ENCODE peak calls at places on chromosome 11, in nine cellular contexts. L, Q, B, M, V, A, D, Z and X are unnamed samples.

GRCh38 chr11:120565436-120566155 is 54.0 kb downstream of the GRIK4 start:
- DNase-seq in V (no peak), Z (no peak), M (no peak), Q (no peak), L (no peak), D (no peak), B (no peak), A (no peak), X (no peak)

GRCh38 chr11:15769203-15769602 is 587.1 kb downstream of the SOX6 start:
- DNase-seq in D (no peak), B (no peak), Z (no peak), L (no peak), V (no peak), M (no peak), Q (no peak), A (peak), X (no peak)

GRCh38 chr11:77212314-77213007 is 84.4 kb downstream of the MYO7A start:
- DNase-seq in M (no peak), A (no peak), Z (no peak), Q (no peak), D (no peak), L (no peak), V (no peak), B (no peak), X (no peak)

GRCh38 chr11:62575837-62576236 is 2.1 kb upstream of the EEF1G start:
- DNase-seq in V (no peak), D (peak), Z (no peak), L (no peak), Q (no peak), M (no peak), A (no peak), B (no peak), X (no peak)

GRCh38 chr11:61955031-61955415 is 4.9 kb downstream of the BEST1 start:
- DNase-seq in Q (no peak), M (peak), L (peak), B (peak), Z (peak), A (peak), V (no peak), D (peak), X (no peak)

GRCh38 chr11:58958500-58958899 is 19.2 kb downstream of the GLYATL1 start:
- DNase-seq in A (no peak), L (no peak), D (no peak), M (peak), B (peak), Z (no peak), V (peak), Q (no peak), X (no peak)

GRCh38 chr11:111910637-111911562 is 670 bp downstream of the CRYAB start:
- DNase-seq in M (no peak), Z (no peak), A (peak), V (no peak), D (no peak), L (no peak), B (no peak), Q (no peak), X (no peak)

GRCh38 chr11:70060611-70061293 is 17.4 kb upstream of the ANO1 start:
- DNase-seq in Z (no peak), D (no peak), L (no peak), Q (no peak), A (no peak), M (no peak), V (no peak), B (no peak), X (no peak)

GRCh38 chr11:42521994-42522393 is 789.8 kb upstream of the API5 start:
- DNase-seq in D (no peak), L (no peak), Q (no peak), Z (no peak), M (no peak), A (no peak), V (no peak), B (peak), X (no peak)

GRCh38 chr11:21888814-21889213 is 304.1 kb upstream of the ANO5 start:
- DNase-seq in L (no peak), D (no peak), A (no peak), V (no peak), B (peak), M (no peak), Q (no peak), Z (no peak), X (no peak)

GRCh38 chr11:24496728-24497396 is at the start of gene LUZP2:
- DNase-seq in Q (no peak), M (no peak), A (peak), L (no peak), V (no peak), Z (peak), B (no peak), D (peak), X (no peak)

GRCh38 chr11:99739464-99740089 is 718.8 kb downstream of the CNTN5 start:
- DNase-seq in B (peak), D (no peak), M (no peak), Q (no peak), L (no peak), A (no peak), Z (no peak), V (peak), X (no peak)

GRCh38 chr11:67558084-67558772 is 25.4 kb upstream of the GSTP1 start:
- DNase-seq in A (peak), B (no peak), Q (no peak), D (peak), V (peak), M (no peak), L (no peak), Z (no peak), X (peak)

GRCh38 chr11:35367491-35367890 is 51.9 kb downstream of the SLC1A2 start:
- DNase-seq in D (no peak), Z (peak), A (no peak), M (no peak), Q (no peak), L (no peak), B (peak), V (no peak), X (no peak)

GRCh38 chr11:110077866-110078325 is 15.3 kb upstream of the ZC3H12C start:
- DNase-seq in L (no peak), V (peak), M (no peak), A (no peak), D (no peak), Q (no peak), B (peak), Z (peak), X (peak)

GRCh38 chr11:76030973-76031590 is 175.2 kb downstream of the WNT11 start:
- DNase-seq in A (no peak), V (no peak), M (no peak), Z (peak), B (peak), D (no peak), L (no peak), Q (no peak), X (no peak)

GRCh38 chr11:42161886-42162285 is 702.4 kb upstream of the LRRC4C start:
- DNase-seq in D (no peak), A (no peak), Q (peak), V (no peak), L (no peak), M (no peak), Z (no peak), B (peak), X (no peak)

GRCh38 chr11:69491071-69492031 is 9.9 kb downstream of the LINC01488 start:
- DNase-seq in A (no peak), M (no peak), L (peak), Q (no peak), V (no peak), D (peak), B (no peak), Z (no peak), X (no peak)

GRCh38 chr11:16184588-16184987 is 171.8 kb downstream of the SOX6 start:
- DNase-seq in Q (peak), Z (peak), B (peak), A (no peak), D (no peak), L (no peak), V (no peak), M (no peak), X (no peak)

GRCh38 chr11:12029738-12030363 is 21.4 kb upstream of the DKK3 start:
- DNase-seq in Z (peak), V (no peak), B (peak), L (no peak), Q (no peak), M (no peak), A (no peak), D (no peak), X (no peak)

GRCh38 chr11:68447015-68447801 is 13.3 kb upstream of the PPP6R3 start:
- DNase-seq in D (peak), Q (no peak), M (no peak), V (peak), Z (peak), L (peak), B (peak), A (peak), X (no peak)

GRCh38 chr11:4038973-4039372 is 55.6 kb upstream of the RRM1 start:
- DNase-seq in M (no peak), Q (no peak), B (peak), A (no peak), Z (peak), D (no peak), L (no peak), V (no peak), X (no peak)

GRCh38 chr11:75429902-75430691 is 2.9 kb downstream of the KLHL35 start:
- DNase-seq in A (peak), V (peak), M (peak), Z (peak), D (peak), L (no peak), B (peak), Q (no peak), X (no peak)

GRCh38 chr11:1829039-1829820 is 5.6 kb upstream of the SYT8 start:
- DNase-seq in Q (peak), A (no peak), D (peak), B (no peak), Z (peak), M (no peak), V (no peak), L (peak), X (no peak)

GRCh38 chr11:2564588-2565440 is 120.0 kb downstream of the KCNQ1 start:
- DNase-seq in V (no peak), M (no peak), B (no peak), L (no peak), Z (no peak), Q (no peak), D (no peak), A (peak), X (no peak)

GRCh38 chr11:27193434-27194225 is 153.0 kb downstream of the BBOX1 start:
- DNase-seq in D (no peak), L (no peak), V (no peak), A (no peak), M (no peak), B (no peak), Z (no peak), Q (no peak), X (no peak)

GRCh38 chr11:42025404-42025803 is 566.0 kb upstream of the LRRC4C start:
- DNase-seq in A (no peak), Q (no peak), B (no peak), D (no peak), L (no peak), V (no peak), M (no peak), Z (no peak), X (no peak)

GRCh38 chr11:73225851-73226250 is 7.8 kb downstream of the P2RY2 start:
- DNase-seq in B (no peak), Z (no peak), L (no peak), Q (no peak), V (no peak), M (no peak), A (no peak), D (peak), X (no peak)

GRCh38 chr11:44018127-44018521 is 29.7 kb upstream of the ACCSL start:
- DNase-seq in B (no peak), Z (no peak), M (no peak), D (no peak), Q (no peak), V (no peak), L (no peak), A (no peak), X (no peak)

DNA sequence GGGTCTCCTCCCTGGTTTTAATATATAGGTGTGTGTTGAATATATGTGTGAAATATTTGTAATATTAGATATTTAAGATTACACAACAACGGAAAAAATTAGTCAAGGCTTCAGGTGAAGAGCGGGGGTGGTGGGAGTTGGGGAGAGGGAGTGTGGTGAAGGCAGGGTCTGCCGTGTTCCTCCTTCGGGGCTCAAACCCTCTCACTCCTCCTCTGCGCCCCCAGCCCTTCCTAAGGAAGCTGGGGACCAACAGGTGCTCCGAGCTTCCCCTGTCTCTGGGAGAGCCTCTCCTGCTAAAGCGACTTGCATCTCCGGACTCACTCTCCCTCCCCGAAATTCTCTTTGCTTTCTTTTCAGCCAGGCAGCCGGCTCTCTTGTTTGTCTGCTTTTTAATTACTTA is 950 bp upstream of the CADM1 start:
- DNase-seq in M (no peak), Q (no peak), D (peak), A (peak), L (no peak), Z (no peak), B (no peak), V (no peak), X (no peak)
- H3K4me3 ChIP-seq in M (no peak), Q (peak), D (peak), A (peak), L (peak), Z (peak), B (no peak), V (no peak), X (peak)

DNA sequence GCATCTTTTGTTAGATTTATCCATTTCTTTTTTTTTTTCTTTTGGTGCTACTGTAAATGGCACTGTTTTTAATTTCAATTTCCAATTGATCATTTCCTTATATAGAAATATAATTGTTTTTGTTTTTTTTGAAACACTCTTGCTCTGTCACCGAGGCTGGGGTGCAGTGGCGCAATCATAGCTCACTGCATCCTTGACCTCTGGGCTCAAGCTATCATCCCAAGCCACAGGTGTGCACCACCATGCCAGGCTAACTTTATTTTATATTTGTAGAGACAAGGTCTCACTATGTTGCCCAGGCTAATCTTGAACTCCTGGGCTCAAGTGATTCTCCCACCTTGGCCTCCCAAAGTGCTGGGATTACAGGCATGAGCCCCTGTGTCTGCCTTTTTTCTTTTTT is 16.4 kb downstream of the FRMD8 start:
- DNase-seq in A (no peak), B (no peak), D (no peak), L (no peak), M (no peak), Q (no peak), Z (no peak), V (no peak), X (no peak)
- TF ChIP-seq CTCF in A (no peak), B (no peak), D (no peak), L (no peak), M (no peak), Q (no peak), Z (no peak), V (no peak), X (no peak)

DNA sequence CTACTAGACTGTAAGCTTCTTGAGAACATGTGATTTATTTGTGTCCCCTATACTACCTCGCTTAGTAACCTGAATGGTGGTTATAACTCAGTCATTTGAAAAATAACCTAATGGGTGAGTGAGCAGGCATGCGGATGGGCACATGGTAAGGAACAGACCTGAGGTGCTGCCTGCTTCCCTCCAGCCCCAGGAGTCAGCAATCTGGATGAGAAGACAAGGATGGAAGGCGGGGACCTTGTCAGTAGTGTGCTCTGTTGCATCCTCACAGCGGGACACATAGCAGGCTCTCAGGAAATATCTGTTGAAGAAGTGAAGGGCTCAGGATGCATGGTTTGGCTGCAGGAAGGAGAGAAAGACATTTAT is 108.6 kb downstream of the ZBTB16 start:
- DNase-seq in L (no peak), A (peak), V (no peak), B (no peak), Z (no peak), Q (no peak), D (no peak), M (no peak), X (no peak)
- H3K4me3 ChIP-seq in L (no peak), A (no peak), V (no peak), B (no peak), Z (no peak), Q (no peak), D (no peak), M (no peak), X (no peak)

GRCh38 chr11:7548659-7549283 is 35.0 kb downstream of the PPFIBP2 start:
- DNase-seq in M (no peak), D (no peak), A (peak), V (peak), L (peak), B (no peak), Q (no peak), Z (no peak), X (no peak)
- TF ChIP-seq CTCF in M (peak), D (peak), A (peak), V (peak), L (peak), B (no peak), Q (no peak), Z (no peak), X (peak)

GRCh38 chr11:132206993-132207392 is 836.6 kb downstream of the NTM start:
- DNase-seq in A (no peak), Q (no peak), V (no peak), Z (no peak), B (no peak), L (no peak), D (no peak), M (no peak), X (no peak)
- H3K4me3 ChIP-seq in A (no peak), Q (no peak), V (no peak), Z (no peak), B (no peak), L (no peak), D (no peak), M (no peak), X (no peak)

GRCh38 chr11:64356498-64357411 is 2.2 kb upstream of the RPS6KA4 start:
- DNase-seq in D (peak), Q (no peak), B (peak), L (no peak), M (no peak), Z (no peak), V (peak), A (no peak), X (no peak)
- TF ChIP-seq CTCF in D (no peak), Q (peak), B (peak), L (peak), M (peak), Z (peak), V (peak), A (peak), X (peak)

DNA sequence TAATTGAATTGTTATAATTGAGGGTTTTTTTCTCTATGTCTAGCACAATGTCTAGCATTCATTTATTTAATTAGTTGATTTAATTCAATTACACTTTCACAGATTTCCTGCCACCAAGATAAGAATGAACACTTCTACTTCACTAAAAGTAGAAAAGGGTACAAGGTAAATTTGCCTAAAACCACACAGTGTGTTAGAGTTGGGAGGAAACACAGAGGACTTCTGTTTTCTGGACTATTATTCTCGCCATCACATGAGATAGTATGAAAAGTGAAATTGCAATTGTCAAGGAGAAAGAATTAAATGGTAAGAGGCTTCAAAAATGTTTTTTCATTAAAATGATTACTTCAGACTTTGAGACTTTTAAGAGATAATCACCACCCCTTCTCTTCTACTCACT is 109.5 kb downstream of the ETS1 start:
- DNase-seq in B (no peak), D (no peak), L (no peak), M (no peak), V (no peak), Q (no peak), Z (no peak), A (no peak), X (no peak)
- H3K4me3 ChIP-seq in B (no peak), D (no peak), L (no peak), M (no peak), V (no peak), Q (no peak), Z (no peak), A (no peak), X (no peak)

DNA sequence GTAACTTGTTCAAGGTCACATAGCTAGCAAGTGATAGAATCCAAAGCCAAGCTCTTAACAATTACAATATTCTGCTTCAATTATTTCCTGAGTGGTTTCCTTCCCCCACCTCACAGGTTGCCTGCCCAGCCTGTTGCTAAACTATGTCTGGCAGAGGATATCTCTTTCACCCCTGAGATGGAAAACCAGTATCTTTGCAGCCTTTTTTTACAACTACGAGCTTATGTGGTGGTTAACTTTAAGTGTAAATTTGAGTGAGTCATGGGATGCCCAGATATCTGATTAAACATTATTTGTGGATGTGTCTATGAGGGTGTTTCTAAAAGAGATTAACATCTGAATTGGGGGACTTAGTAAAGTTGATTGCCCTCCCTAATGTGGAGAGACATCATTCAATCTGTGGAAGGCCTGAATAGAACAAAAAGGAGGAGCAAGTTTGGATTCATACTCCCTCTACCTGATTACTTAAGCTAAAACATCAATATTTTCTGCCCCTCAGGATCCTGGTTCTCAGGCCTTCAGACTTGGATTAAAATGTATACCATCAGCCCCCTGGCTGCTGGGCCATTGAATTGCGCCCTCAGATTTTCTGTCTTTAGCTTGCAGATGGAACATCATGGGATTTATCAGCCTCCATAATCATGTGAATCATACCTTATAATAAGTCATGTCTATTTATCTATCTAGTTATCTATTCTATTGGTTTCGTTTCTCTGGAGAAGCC is 911.9 kb downstream of the METTL15 start:
- DNase-seq in Z (no peak), L (no peak), B (peak), V (no peak), A (peak), Q (no peak), M (no peak), D (no peak), X (no peak)
- TF ChIP-seq CTCF in Z (peak), L (no peak), B (peak), V (no peak), A (peak), Q (peak), M (no peak), D (peak), X (no peak)

DNA sequence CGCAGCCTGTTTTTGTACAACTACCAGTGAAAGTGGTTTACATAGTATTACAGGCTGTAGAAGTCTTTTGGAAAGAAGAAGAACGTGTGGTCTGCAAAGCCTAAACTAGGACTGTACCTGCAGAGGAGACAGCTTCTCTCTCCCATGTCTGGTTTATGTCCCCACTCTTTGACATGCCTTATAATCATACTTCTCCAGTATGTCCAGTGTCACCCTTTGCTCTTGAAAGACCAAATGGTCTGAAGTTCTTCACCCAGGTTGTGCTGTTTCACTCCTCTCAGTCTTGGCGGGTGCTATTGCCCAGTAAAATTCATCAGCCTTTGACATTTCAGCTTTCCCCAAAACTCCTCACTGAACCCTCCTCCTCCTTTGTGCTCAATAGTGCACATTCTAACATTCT is 676.0 kb upstream of the TENM4 start:
- DNase-seq in B (no peak), M (no peak), Z (no peak), A (no peak), Q (no peak), D (no peak), V (no peak), L (no peak), X (no peak)
- H3K4me3 ChIP-seq in B (no peak), M (no peak), Z (no peak), A (no peak), Q (no peak), D (peak), V (no peak), L (no peak), X (no peak)

GRCh38 chr11:78833237-78833636 is 258.6 kb upstream of the NARS2 start:
- DNase-seq in D (no peak), M (no peak), B (no peak), V (no peak), Z (no peak), L (no peak), Q (no peak), A (no peak), X (no peak)
- TF ChIP-seq CTCF in D (no peak), M (no peak), B (no peak), V (no peak), Z (no peak), L (no peak), Q (no peak), A (no peak), X (no peak)